ENCODE peak calls at places on chromosomes 4 and X, in seven cellular contexts. One of them, this sample, is unnamed.

GRCh38 chr4:15231265-15232091 is 196.4 kb upstream of the C1QTNF7 start:
- DNase-seq in neuronal stem cell: peak; percentile 65
- DNase-seq in GM12865: peak; percentile 80
- DNase-seq in adipocyte: peak; percentile 96
- DNase-seq in choroid plexus epithelial cell: peak; percentile 95
- DNase-seq in coronary artery: peak; percentile 84
- DNase-seq in CD8-positive, alpha-beta T cell: peak; percentile 38
- DNase-seq in this sample: peak; percentile 81

GRCh38 chr4:14415146-14415545 is 587.1 kb upstream of the CPEB2 start:
- DNase-seq in neuronal stem cell: peak; percentile 15
- DNase-seq in GM12865: no peak
- DNase-seq in adipocyte: peak; percentile 44
- DNase-seq in choroid plexus epithelial cell: peak; percentile 75
- DNase-seq in coronary artery: no peak
- DNase-seq in CD8-positive, alpha-beta T cell: no peak
- DNase-seq in this sample: no peak

GRCh38 chrX:45711231-45711630 is 510.6 kb upstream of the DIPK2B start:
- DNase-seq in neuronal stem cell: no peak
- DNase-seq in GM12865: no peak
- DNase-seq in adipocyte: peak; percentile 33
- DNase-seq in choroid plexus epithelial cell: no peak
- DNase-seq in coronary artery: no peak
- DNase-seq in CD8-positive, alpha-beta T cell: no peak
- DNase-seq in this sample: no peak

GRCh38 chrX:131331152-131331551 is 42.0 kb upstream of the IGSF1 start:
- DNase-seq in neuronal stem cell: no peak
- DNase-seq in GM12865: no peak
- DNase-seq in adipocyte: no peak
- DNase-seq in choroid plexus epithelial cell: no peak
- DNase-seq in coronary artery: no peak
- DNase-seq in CD8-positive, alpha-beta T cell: no peak
- DNase-seq in this sample: no peak

GRCh38 chr4:185775792-185776555 is 36.0 kb downstream of the SORBS2 start:
- DNase-seq in neuronal stem cell: no peak
- DNase-seq in GM12865: no peak
- DNase-seq in adipocyte: no peak
- DNase-seq in choroid plexus epithelial cell: no peak
- DNase-seq in coronary artery: no peak
- DNase-seq in CD8-positive, alpha-beta T cell: no peak
- DNase-seq in this sample: no peak

GRCh38 chr4:39730067-39730466 is 32.1 kb downstream of the UBE2K start:
- DNase-seq in neuronal stem cell: no peak
- DNase-seq in GM12865: no peak
- DNase-seq in adipocyte: no peak
- DNase-seq in choroid plexus epithelial cell: no peak
- DNase-seq in coronary artery: no peak
- DNase-seq in CD8-positive, alpha-beta T cell: no peak
- DNase-seq in this sample: peak; percentile 58

GRCh38 chrX:34578237-34578636 is 78.8 kb downstream of the TMEM47 start:
- DNase-seq in neuronal stem cell: peak; percentile 1
- DNase-seq in GM12865: no peak
- DNase-seq in adipocyte: peak; percentile 74
- DNase-seq in choroid plexus epithelial cell: peak; percentile 71
- DNase-seq in coronary artery: no peak
- DNase-seq in CD8-positive, alpha-beta T cell: no peak
- DNase-seq in this sample: no peak

GRCh38 chrX:16578218-16578617 is 71.7 kb upstream of the S100G start:
- DNase-seq in neuronal stem cell: no peak
- DNase-seq in GM12865: no peak
- DNase-seq in adipocyte: no peak
- DNase-seq in choroid plexus epithelial cell: peak; percentile 60
- DNase-seq in coronary artery: no peak
- DNase-seq in CD8-positive, alpha-beta T cell: no peak
- DNase-seq in this sample: no peak

GRCh38 chr4:168540086-168540864 is 43.4 kb downstream of the PALLD start:
- DNase-seq in neuronal stem cell: no peak
- DNase-seq in GM12865: no peak
- DNase-seq in adipocyte: peak; percentile 81
- DNase-seq in choroid plexus epithelial cell: peak; percentile 77
- DNase-seq in coronary artery: no peak
- DNase-seq in CD8-positive, alpha-beta T cell: no peak
- DNase-seq in this sample: no peak

GRCh38 chr4:105894570-105895323 is 524 bp upstream of the NPNT start:
- DNase-seq in neuronal stem cell: peak; percentile 27
- DNase-seq in GM12865: peak; percentile 23
- DNase-seq in adipocyte: peak; percentile 32
- DNase-seq in choroid plexus epithelial cell: no peak
- DNase-seq in coronary artery: peak; percentile 72
- DNase-seq in CD8-positive, alpha-beta T cell: no peak
- DNase-seq in this sample: peak; percentile 57

GRCh38 chr4:80335554-80336358 is at the start of gene CFAP299:
- DNase-seq in neuronal stem cell: peak; percentile 82
- DNase-seq in GM12865: peak; percentile 83
- DNase-seq in adipocyte: peak; percentile 94
- DNase-seq in choroid plexus epithelial cell: peak; percentile 84
- DNase-seq in coronary artery: peak; percentile 75
- DNase-seq in CD8-positive, alpha-beta T cell: no peak
- DNase-seq in this sample: peak; percentile 88

GRCh38 chrX:123909498-123909897 is 49.6 kb downstream of the XIAP start:
- DNase-seq in neuronal stem cell: no peak
- DNase-seq in GM12865: no peak
- DNase-seq in adipocyte: peak; percentile 35
- DNase-seq in choroid plexus epithelial cell: peak; percentile 51
- DNase-seq in coronary artery: no peak
- DNase-seq in CD8-positive, alpha-beta T cell: no peak
- DNase-seq in this sample: no peak

GRCh38 chr4:150960818-150961217 is 54.3 kb downstream of the LRBA start:
- DNase-seq in neuronal stem cell: no peak
- DNase-seq in GM12865: peak; percentile 43
- DNase-seq in adipocyte: peak; percentile 16
- DNase-seq in choroid plexus epithelial cell: peak; percentile 73
- DNase-seq in coronary artery: no peak
- DNase-seq in CD8-positive, alpha-beta T cell: no peak
- DNase-seq in this sample: no peak

GRCh38 chr4:59630235-59630634 is 1569.9 kb upstream of the ADGRL3 start:
- DNase-seq in neuronal stem cell: no peak
- DNase-seq in GM12865: no peak
- DNase-seq in adipocyte: no peak
- DNase-seq in choroid plexus epithelial cell: no peak
- DNase-seq in coronary artery: no peak
- DNase-seq in CD8-positive, alpha-beta T cell: no peak
- DNase-seq in this sample: no peak

GRCh38 chrX:72268601-72269365 is 8.3 kb downstream of the RPS4X start:
- DNase-seq in neuronal stem cell: no peak
- DNase-seq in GM12865: no peak
- DNase-seq in adipocyte: peak; percentile 69
- DNase-seq in choroid plexus epithelial cell: peak; percentile 93
- DNase-seq in coronary artery: no peak
- DNase-seq in CD8-positive, alpha-beta T cell: no peak
- DNase-seq in this sample: no peak

GRCh38 chr4:25144870-25145481 is 15.3 kb downstream of the SEPSECS start:
- DNase-seq in neuronal stem cell: no peak
- DNase-seq in GM12865: peak; percentile 17
- DNase-seq in adipocyte: peak; percentile 64
- DNase-seq in choroid plexus epithelial cell: peak; percentile 58
- DNase-seq in coronary artery: no peak
- DNase-seq in CD8-positive, alpha-beta T cell: no peak
- DNase-seq in this sample: no peak

GRCh38 chr4:74546020-74546419 is 101.1 kb downstream of the AREG start:
- DNase-seq in neuronal stem cell: no peak
- DNase-seq in GM12865: no peak
- DNase-seq in adipocyte: peak; percentile 73
- DNase-seq in choroid plexus epithelial cell: peak; percentile 81
- DNase-seq in coronary artery: no peak
- DNase-seq in CD8-positive, alpha-beta T cell: no peak
- DNase-seq in this sample: no peak

GRCh38 chr4:679571-680083 is 5.3 kb downstream of the MYL5 start:
- DNase-seq in neuronal stem cell: no peak
- DNase-seq in GM12865: no peak
- DNase-seq in adipocyte: no peak
- DNase-seq in choroid plexus epithelial cell: no peak
- DNase-seq in coronary artery: no peak
- DNase-seq in CD8-positive, alpha-beta T cell: no peak
- DNase-seq in this sample: no peak

GRCh38 chrX:106177106-106177981 is 9.2 kb downstream of the PWWP3B start:
- DNase-seq in neuronal stem cell: peak; percentile 50
- DNase-seq in GM12865: no peak
- DNase-seq in adipocyte: no peak
- DNase-seq in choroid plexus epithelial cell: peak; percentile 89
- DNase-seq in coronary artery: no peak
- DNase-seq in CD8-positive, alpha-beta T cell: no peak
- DNase-seq in this sample: no peak

GRCh38 chr4:141158219-141158618 is 24.9 kb upstream of the RNF150 start:
- DNase-seq in neuronal stem cell: peak; percentile 11
- DNase-seq in GM12865: peak; percentile 33
- DNase-seq in adipocyte: peak; percentile 85
- DNase-seq in choroid plexus epithelial cell: peak; percentile 65
- DNase-seq in coronary artery: no peak
- DNase-seq in CD8-positive, alpha-beta T cell: no peak
- DNase-seq in this sample: no peak

GRCh38 chr4:52038109-52038912 is at the start of gene SGCB:
- DNase-seq in neuronal stem cell: no peak
- DNase-seq in GM12865: peak; percentile 71
- DNase-seq in adipocyte: peak; percentile 84
- DNase-seq in choroid plexus epithelial cell: no peak
- DNase-seq in coronary artery: no peak
- DNase-seq in CD8-positive, alpha-beta T cell: peak; percentile 29
- DNase-seq in this sample: peak; percentile 63

GRCh38 chr4:132992686-132993085 is 156.4 kb upstream of the PCDH10 start:
- DNase-seq in neuronal stem cell: no peak
- DNase-seq in GM12865: no peak
- DNase-seq in adipocyte: no peak
- DNase-seq in choroid plexus epithelial cell: no peak
- DNase-seq in coronary artery: no peak
- DNase-seq in CD8-positive, alpha-beta T cell: no peak
- DNase-seq in this sample: no peak

GRCh38 chr4:184892999-184893398 is 67.2 kb upstream of the ACSL1 start:
- DNase-seq in neuronal stem cell: no peak
- DNase-seq in GM12865: no peak
- DNase-seq in adipocyte: no peak
- DNase-seq in choroid plexus epithelial cell: no peak
- DNase-seq in coronary artery: no peak
- DNase-seq in CD8-positive, alpha-beta T cell: no peak
- DNase-seq in this sample: no peak

GRCh38 chrX:120016068-120016441 is 61.4 kb downstream of the RHOXF2B start:
- DNase-seq in neuronal stem cell: no peak
- DNase-seq in GM12865: no peak
- DNase-seq in adipocyte: no peak
- DNase-seq in choroid plexus epithelial cell: no peak
- DNase-seq in coronary artery: no peak
- DNase-seq in CD8-positive, alpha-beta T cell: no peak
- DNase-seq in this sample: no peak
- H3K4me3 ChIP-seq in neuronal stem cell: no peak overlapping the region
- H3K4me3 ChIP-seq in GM12865: no peak overlapping the region
- H3K4me3 ChIP-seq in adipocyte: no peak overlapping the region
- H3K4me3 ChIP-seq in choroid plexus epithelial cell: no peak overlapping the region
- H3K4me3 ChIP-seq in coronary artery: peak overlapping the region; percentile 60
- H3K4me3 ChIP-seq in CD8-positive, alpha-beta T cell: no peak overlapping the region
- H3K4me3 ChIP-seq in this sample: no peak overlapping the region

DNA sequence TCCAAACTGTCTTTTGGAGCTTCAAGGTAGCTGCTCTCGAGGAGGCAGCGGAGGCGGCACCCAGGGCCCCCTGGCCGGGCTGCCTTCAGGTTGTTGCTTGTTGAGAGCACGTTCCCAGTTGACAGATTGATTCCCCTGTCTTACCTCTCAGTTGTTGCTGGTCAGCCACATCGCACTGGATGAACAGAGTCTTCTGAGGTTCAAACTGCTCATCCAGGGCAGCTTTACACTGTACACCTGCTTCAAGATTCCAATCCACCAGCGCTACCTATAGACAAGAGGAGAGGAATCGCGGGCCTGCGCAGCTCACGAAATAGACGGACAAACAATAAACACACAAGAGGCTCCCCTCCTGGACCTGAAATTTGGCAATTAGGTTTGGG is 497 bp downstream of the HPGD start:
- DNase-seq in neuronal stem cell: peak; percentile 24
- DNase-seq in GM12865: no peak
- DNase-seq in adipocyte: no peak
- DNase-seq in choroid plexus epithelial cell: no peak
- DNase-seq in coronary artery: no peak
- DNase-seq in CD8-positive, alpha-beta T cell: no peak
- DNase-seq in this sample: peak; percentile 30
- H3K4me3 ChIP-seq in neuronal stem cell: peak overlapping the region; percentile 43
- H3K4me3 ChIP-seq in GM12865: peak overlapping the region; percentile 45
- H3K4me3 ChIP-seq in adipocyte: peak overlapping the region; percentile 89
- H3K4me3 ChIP-seq in choroid plexus epithelial cell: peak overlapping the region; percentile 64
- H3K4me3 ChIP-seq in coronary artery: peak overlapping the region; percentile 75
- H3K4me3 ChIP-seq in CD8-positive, alpha-beta T cell: peak overlapping the region; percentile 61
- H3K4me3 ChIP-seq in this sample: peak overlapping the region; percentile 78

GRCh38 chrX:9369802-9370291 is 95.0 kb upstream of the TBL1X start:
- DNase-seq in neuronal stem cell: no peak
- DNase-seq in GM12865: no peak
- DNase-seq in adipocyte: no peak
- DNase-seq in choroid plexus epithelial cell: peak; percentile 16
- DNase-seq in coronary artery: no peak
- DNase-seq in CD8-positive, alpha-beta T cell: no peak
- DNase-seq in this sample: no peak

GRCh38 chrX:9362529-9362928 is 102.3 kb upstream of the TBL1X start:
- DNase-seq in neuronal stem cell: no peak
- DNase-seq in GM12865: no peak
- DNase-seq in adipocyte: no peak
- DNase-seq in choroid plexus epithelial cell: no peak
- DNase-seq in coronary artery: no peak
- DNase-seq in CD8-positive, alpha-beta T cell: no peak
- DNase-seq in this sample: no peak

GRCh38 chrX:9368262-9368661 is 96.6 kb upstream of the TBL1X start:
- DNase-seq in neuronal stem cell: no peak
- DNase-seq in GM12865: no peak
- DNase-seq in adipocyte: no peak
- DNase-seq in choroid plexus epithelial cell: no peak
- DNase-seq in coronary artery: no peak
- DNase-seq in CD8-positive, alpha-beta T cell: no peak
- DNase-seq in this sample: no peak

GRCh38 chrX:9370888-9371287 is 94.0 kb upstream of the TBL1X start:
- DNase-seq in neuronal stem cell: no peak
- DNase-seq in GM12865: no peak
- DNase-seq in adipocyte: no peak
- DNase-seq in choroid plexus epithelial cell: no peak
- DNase-seq in coronary artery: no peak
- DNase-seq in CD8-positive, alpha-beta T cell: no peak
- DNase-seq in this sample: no peak

GRCh38 chrX:9367437-9367836 is 97.4 kb upstream of the TBL1X start:
- DNase-seq in neuronal stem cell: no peak
- DNase-seq in GM12865: no peak
- DNase-seq in adipocyte: no peak
- DNase-seq in choroid plexus epithelial cell: no peak
- DNase-seq in coronary artery: no peak
- DNase-seq in CD8-positive, alpha-beta T cell: no peak
- DNase-seq in this sample: no peak
- H3K4me3 ChIP-seq in neuronal stem cell: no peak overlapping the region
- H3K4me3 ChIP-seq in GM12865: no peak overlapping the region
- H3K4me3 ChIP-seq in adipocyte: no peak overlapping the region
- H3K4me3 ChIP-seq in choroid plexus epithelial cell: no peak overlapping the region
- H3K4me3 ChIP-seq in coronary artery: no peak overlapping the region
- H3K4me3 ChIP-seq in CD8-positive, alpha-beta T cell: no peak overlapping the region
- H3K4me3 ChIP-seq in this sample: no peak overlapping the region

DNA sequence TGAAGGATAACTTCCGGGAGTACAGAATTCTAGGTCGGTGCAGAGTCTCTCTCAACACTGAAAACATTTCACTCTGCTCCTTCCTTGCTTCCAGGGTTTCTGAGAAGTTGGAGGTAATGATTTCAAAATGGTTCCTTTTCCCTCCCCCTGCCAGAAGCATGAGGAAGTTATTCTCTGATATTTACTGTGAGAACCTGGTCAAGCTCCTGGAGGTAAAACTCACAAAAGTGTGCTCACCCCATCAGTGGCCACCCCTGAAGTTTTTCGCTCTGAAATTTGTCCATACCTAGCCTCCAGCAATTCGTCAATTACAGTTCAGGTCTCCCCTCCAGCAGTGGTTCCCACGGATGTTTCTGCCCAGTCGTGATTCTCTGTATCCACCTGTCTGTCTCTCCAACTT is 16.2 kb upstream of the MECP2 start:
- DNase-seq in neuronal stem cell: no peak
- DNase-seq in GM12865: no peak
- DNase-seq in adipocyte: no peak
- DNase-seq in choroid plexus epithelial cell: no peak
- DNase-seq in coronary artery: no peak
- DNase-seq in CD8-positive, alpha-beta T cell: no peak
- DNase-seq in this sample: no peak
- H3K4me3 ChIP-seq in neuronal stem cell: no peak overlapping the region
- H3K4me3 ChIP-seq in GM12865: no peak overlapping the region
- H3K4me3 ChIP-seq in adipocyte: no peak overlapping the region
- H3K4me3 ChIP-seq in choroid plexus epithelial cell: no peak overlapping the region
- H3K4me3 ChIP-seq in coronary artery: no peak overlapping the region
- H3K4me3 ChIP-seq in CD8-positive, alpha-beta T cell: no peak overlapping the region
- H3K4me3 ChIP-seq in this sample: no peak overlapping the region

This sample was measured in lung.